ENCODE peak calls at places on chromosomes 1 and 21, in ten cellular contexts. D is caudate nucleus; S is AG09319; O is kidney tubule cell; H is neuronal stem cell; Z is head of caudate nucleus; P is activated gamma-delta T cell; V is lung; N is stimulated activated CD8-positive, alpha-beta memory T cell treated with anti-CD3 and anti-CD28 coated beads, Interleukin-15, amount 100 ng/mL, for 4 hours; E is myocyte. K is an unnamed sample.

GRCh38 chr1:46072975-46073374 is 59.5 kb downstream of the PIK3R3 start:
- DNase-seq in D (no peak), S (no peak), O (peak), H (no peak), Z (no peak), P (no peak), V (no peak), N (no peak), E (no peak), K (peak)

GRCh38 chr1:170863600-170863999 is 71.7 kb upstream of the MROH9 start:
- DNase-seq in D (no peak), S (no peak), O (no peak), H (no peak), Z (no peak), P (no peak), V (no peak), N (no peak), E (no peak), K (no peak)

GRCh38 chr1:208782186-208782585 is 538.0 kb upstream of the PLXNA2 start:
- DNase-seq in D (no peak), S (no peak), O (no peak), H (no peak), Z (no peak), P (no peak), V (no peak), N (no peak), E (peak), K (no peak)

GRCh38 chr1:167428418-167428817 is 89.9 kb downstream of the CD247 start:
- DNase-seq in D (no peak), S (no peak), O (peak), H (no peak), Z (no peak), P (no peak), V (no peak), N (no peak), E (peak), K (peak)

GRCh38 chr1:160361199-160361598 is 5.7 kb upstream of the NHLH1 start:
- DNase-seq in D (no peak), S (no peak), O (no peak), H (no peak), Z (no peak), P (no peak), V (no peak), N (no peak), E (no peak), K (no peak)

GRCh38 chr1:2894381-2895041 is 93.0 kb upstream of the TTC34 start:
- DNase-seq in D (no peak), S (no peak), O (no peak), H (no peak), Z (no peak), P (no peak), V (no peak), N (no peak), E (no peak), K (no peak)

GRCh38 chr1:38026592-38027200 is 14.2 kb downstream of the UTP11 start:
- DNase-seq in D (peak), S (no peak), O (peak), H (no peak), Z (peak), P (no peak), V (peak), N (no peak), E (peak), K (peak)

GRCh38 chr1:47388548-47389238 is 27.4 kb upstream of the FOXE3 start:
- DNase-seq in D (no peak), S (no peak), O (peak), H (peak), Z (peak), P (no peak), V (peak), N (no peak), E (peak), K (peak)

GRCh38 chr1:27755865-27756264 is 17.2 kb upstream of the STX12 start:
- DNase-seq in D (no peak), S (no peak), O (no peak), H (no peak), Z (no peak), P (no peak), V (no peak), N (no peak), E (no peak), K (no peak)

GRCh38 chr1:10324627-10325026 is 74.2 kb upstream of the PGD start:
- DNase-seq in D (no peak), S (no peak), O (no peak), H (no peak), Z (no peak), P (no peak), V (no peak), N (no peak), E (no peak), K (no peak)

GRCh38 chr1:22376976-22377375 is 74.7 kb upstream of the ZBTB40 start:
- DNase-seq in D (no peak), S (no peak), O (peak), H (no peak), Z (no peak), P (no peak), V (no peak), N (no peak), E (no peak), K (no peak)

GRCh38 chr1:100585774-100586173 is 47.8 kb downstream of the GPR88 start:
- DNase-seq in D (no peak), S (no peak), O (no peak), H (no peak), Z (no peak), P (no peak), V (no peak), N (no peak), E (peak), K (peak)

GRCh38 chr1:62229932-62230331 is 35.3 kb downstream of the L1TD1 start:
- DNase-seq in D (no peak), S (no peak), O (no peak), H (no peak), Z (no peak), P (no peak), V (no peak), N (no peak), E (no peak), K (no peak)

GRCh38 chr1:27557596-27558340 is 46.2 kb downstream of the AHDC1 start:
- DNase-seq in D (no peak), S (no peak), O (peak), H (no peak), Z (no peak), P (no peak), V (peak), N (no peak), E (peak), K (no peak)

GRCh38 chr1:93811646-93812045 is 67.4 kb downstream of the DNTTIP2 start:
- DNase-seq in D (no peak), S (no peak), O (no peak), H (no peak), Z (no peak), P (no peak), V (no peak), N (no peak), E (no peak), K (peak)

GRCh38 chr21:39127506-39127905 is 55.7 kb downstream of the PSMG1 start:
- DNase-seq in D (no peak), S (no peak), O (no peak), H (no peak), Z (no peak), P (no peak), V (no peak), N (no peak), E (no peak), K (no peak)

GRCh38 chr1:66532798-66533783 is 862 bp upstream of the SGIP1 start:
- DNase-seq in D (no peak), S (no peak), O (peak), H (peak), Z (peak), P (no peak), V (no peak), N (no peak), E (peak), K (peak)

GRCh38 chr1:109370712-109371270 is 26.9 kb downstream of the SORT1 start:
- DNase-seq in D (no peak), S (peak), O (peak), H (no peak), Z (no peak), P (no peak), V (no peak), N (no peak), E (peak), K (peak)

GRCh38 chr21:29189358-29189757 is 58.9 kb downstream of the MAP3K7CL start:
- DNase-seq in D (no peak), S (no peak), O (no peak), H (no peak), Z (no peak), P (no peak), V (no peak), N (no peak), E (no peak), K (no peak)